ENCODE peak calls at places on chromosomes 13 and 19, in five cellular contexts. H, E, R, W and M are unnamed samples.

GRCh38 chr13:20814224-20814910 is 40.6 kb upstream of the EEF1AKMT1 start:
- DNase-seq in H (peak; percentile 70), E (peak; percentile 95), R (peak; percentile 71), W (peak; percentile 96), M (peak; percentile 85)

GRCh38 chr13:108425056-108425455 is 155.5 kb downstream of the TNFSF13B start:
- DNase-seq in H (no peak), E (no peak), R (no peak), W (no peak), M (no peak)

GRCh38 chr13:101242720-101243119 is 173.6 kb downstream of the NALCN start:
- DNase-seq in H (no peak), E (no peak), R (no peak), W (peak; percentile 28), M (no peak)

GRCh38 chr13:96925869-96926628 is 68.2 kb downstream of the OXGR1 start:
- DNase-seq in H (no peak), E (no peak), R (no peak), W (no peak), M (no peak)

GRCh38 chr19:7605490-7606222 is 10.0 kb downstream of the CAMSAP3 start:
- DNase-seq in H (no peak), E (no peak), R (no peak), W (no peak), M (no peak)

GRCh38 chr13:99823961-99824360 is 147.6 kb downstream of the ZIC5 start:
- DNase-seq in H (no peak), E (no peak), R (no peak), W (no peak), M (no peak)

GRCh38 chr19:2923510-2923909 is 21.3 kb downstream of the ZNF77 start:
- DNase-seq in H (no peak), E (no peak), R (no peak), W (peak; percentile 45), M (no peak)

GRCh38 chr19:9857920-9858746 is 23.0 kb downstream of the PIN1 start:
- DNase-seq in H (no peak), E (no peak), R (no peak), W (no peak), M (no peak)

GRCh38 chr13:108402850-108403249 is 133.3 kb downstream of the TNFSF13B start:
- DNase-seq in H (no peak), E (no peak), R (no peak), W (no peak), M (no peak)

GRCh38 chr13:76148926-76149325 is 512.8 kb downstream of the LMO7 start:
- DNase-seq in H (no peak), E (no peak), R (no peak), W (peak; percentile 93), M (no peak)

GRCh38 chr19:1469200-1469935 is 9.6 kb downstream of the C19orf25 start:
- DNase-seq in H (no peak), E (no peak), R (peak; percentile 81), W (no peak), M (peak; percentile 34)

GRCh38 chr13:75481176-75482069 is 546 bp downstream of the TBC1D4 start:
- DNase-seq in H (no peak), E (peak; percentile 69), R (peak; percentile 83), W (no peak), M (peak; percentile 58)

GRCh38 chr19:5020368-5020767 is 51.5 kb downstream of the KDM4B start:
- DNase-seq in H (no peak), E (no peak), R (no peak), W (no peak), M (no peak)

GRCh38 chr19:51346742-51347141 is 4.8 kb upstream of the VSIG10L start:
- DNase-seq in H (no peak), E (no peak), R (no peak), W (no peak), M (no peak)

GRCh38 chr19:42076375-42076944 is 494 bp downstream of the ZNF574 start:
- DNase-seq in H (peak; percentile 22), E (peak; percentile 72), R (peak; percentile 80), W (no peak), M (no peak)

GRCh38 chr19:42519108-42519507 is 9.2 kb downstream of the CEACAM1 start:
- DNase-seq in H (no peak), E (no peak), R (no peak), W (no peak), M (no peak)

GRCh38 chr19:1063030-1063908 is 3.7 kb upstream of the ARHGAP45 start:
- DNase-seq in H (no peak), E (peak; percentile 70), R (peak; percentile 39), W (no peak), M (peak; percentile 63)

GRCh38 chr19:46733693-46734240 is 12.1 kb upstream of the FKRP start:
- DNase-seq in H (no peak), E (no peak), R (no peak), W (no peak), M (no peak)

GRCh38 chr19:2051771-2052704 is 994 bp upstream of the MKNK2 start:
- DNase-seq in H (no peak), E (peak; percentile 75), R (peak; percentile 82), W (no peak), M (peak; percentile 56)

GRCh38 chr19:18300930-18301717 is 19.7 kb upstream of the JUND start:
- DNase-seq in H (peak; percentile 58), E (peak; percentile 97), R (peak; percentile 87), W (peak; percentile 62), M (peak; percentile 83)

GRCh38 chr13:79401259-79402071 is 4.6 kb downstream of the RBM26 start:
- DNase-seq in H (no peak), E (no peak), R (no peak), W (no peak), M (no peak)
- TF ChIP-seq CTCF in H (no peak), E (no peak), R (no peak), W (no peak), M (no peak)

GRCh38 chr19:45125360-45125759 is 32.4 kb downstream of the PPP1R37 start:
- DNase-seq in H (no peak), E (no peak), R (no peak), W (no peak), M (no peak)

GRCh38 chr19:45122832-45123231 is 29.9 kb downstream of the PPP1R37 start:
- DNase-seq in H (no peak), E (no peak), R (no peak), W (no peak), M (no peak)

GRCh38 chr19:45125975-45126493 is 33.1 kb downstream of the PPP1R37 start:
- DNase-seq in H (no peak), E (peak; percentile 78), R (no peak), W (peak; percentile 49), M (peak; percentile 72)

GRCh38 chr19:45123440-45123850 is 30.5 kb downstream of the PPP1R37 start:
- DNase-seq in H (no peak), E (no peak), R (no peak), W (no peak), M (no peak)

GRCh38 chr19:45124021-45124420 is 31.0 kb downstream of the PPP1R37 start:
- DNase-seq in H (no peak), E (no peak), R (no peak), W (no peak), M (no peak)
- H3K27ac ChIP-seq in H (no peak overlapping the region), E (no peak overlapping the region), R (no peak overlapping the region), W (no peak overlapping the region), M (no peak overlapping the region)

GRCh38 chr19:38374332-38375097 is at the start of gene PSMD8:
- DNase-seq in H (peak; percentile 98), E (peak; percentile 99), R (peak; percentile 99), W (peak; percentile 97), M (peak; percentile 100)
- TF ChIP-seq CTCF in H (peak; percentile 25), E (no peak), R (no peak), W (peak; percentile 41), M (peak; percentile 48)

GRCh38 chr13:41914552-41914951 is 46.4 kb downstream of the VWA8 start:
- DNase-seq in H (no peak), E (no peak), R (no peak), W (no peak), M (no peak)
- H3K27ac ChIP-seq in H (no peak overlapping the region), E (no peak overlapping the region), R (no peak overlapping the region), W (no peak overlapping the region), M (no peak overlapping the region)